ENCODE peak calls at places on chromosome X, in four cellular contexts. S is CD8-positive, alpha-beta T cell; H is AG04450; U is fibroblast of lung. K is an unnamed sample.

GRCh38 chrX:136147320-136147901 is at the start of gene FHL1:
- DNase-seq in S (peak), H (no peak), U (peak), K (peak)

GRCh38 chrX:147850875-147851274 is 60.8 kb upstream of the FMR1 start:
- DNase-seq in S (no peak), H (no peak), U (no peak), K (no peak)

GRCh38 chrX:15579778-15580747 is 20.7 kb downstream of the ACE2 start:
- DNase-seq in S (no peak), H (no peak), U (peak), K (no peak)

GRCh38 chrX:63434665-63435064 is 83.5 kb upstream of the SPIN4 start:
- DNase-seq in S (no peak), H (no peak), U (peak), K (no peak)

GRCh38 chrX:38768079-38768478 is 33.2 kb upstream of the MID1IP1 start:
- DNase-seq in S (peak), H (peak), U (peak), K (no peak)

GRCh38 chrX:69317721-69318120 is 152.5 kb upstream of the PJA1 start:
- DNase-seq in S (no peak), H (no peak), U (no peak), K (peak)

GRCh38 chrX:112642349-112642748 is 37.4 kb downstream of the LHFPL1 start:
- DNase-seq in S (peak), H (peak), U (peak), K (no peak)

GRCh38 chrX:137031517-137032377 is 2.0 kb downstream of the GPR101 start:
- DNase-seq in S (peak), H (no peak), U (peak), K (no peak)

GRCh38 chrX:136819026-136819425 is 38.3 kb upstream of the ARHGEF6 start:
- DNase-seq in S (no peak), H (no peak), U (no peak), K (no peak)

GRCh38 chrX:34300871-34301270 is 168.8 kb upstream of the FAM47A start:
- DNase-seq in S (no peak), H (peak), U (peak), K (no peak)

GRCh38 chrX:40531056-40531826 is 49.5 kb upstream of the ATP6AP2 start:
- DNase-seq in S (no peak), H (no peak), U (no peak), K (no peak)

GRCh38 chrX:8190341-8190830 is 19.3 kb upstream of the VCX2 start:
- DNase-seq in S (no peak), H (no peak), U (no peak), K (no peak)

GRCh38 chrX:8404443-8404842 is 60.2 kb upstream of the VCX3B start:
- DNase-seq in S (no peak), H (no peak), U (peak), K (no peak)

GRCh38 chrX:23901065-23901464 is 6.7 kb downstream of the APOO start:
- DNase-seq in S (no peak), H (peak), U (peak), K (no peak)
- H3K27ac ChIP-seq in S (no peak), H (peak), U (no peak), K (peak)

GRCh38 chrX:53114864-53115549 is 21.1 kb downstream of the KANTR start:
- DNase-seq in S (no peak), H (no peak), U (no peak), K (no peak)
- H3K27ac ChIP-seq in S (no peak), H (no peak), U (peak), K (no peak)

GRCh38 chrX:124194903-124195302 is 137.6 kb upstream of the TEX13D start:
- DNase-seq in S (no peak), H (no peak), U (no peak), K (no peak)
- H3K27ac ChIP-seq in S (no peak), H (no peak), U (no peak), K (peak)

GRCh38 chrX:20143111-20143510 is 1.5 kb upstream of the EIF1AX start:
- DNase-seq in S (no peak), H (no peak), U (no peak), K (no peak)
- H3K27ac ChIP-seq in S (no peak), H (no peak), U (no peak), K (no peak)

GRCh38 chrX:49111846-49112245 is 11.7 kb downstream of the GPKOW start:
- DNase-seq in S (no peak), H (no peak), U (no peak), K (no peak)
- H3K27ac ChIP-seq in S (no peak), H (no peak), U (no peak), K (no peak)

GRCh38 chrX:130080791-130081367 is 29.4 kb downstream of the ELF4 start:
- DNase-seq in S (no peak), H (no peak), U (no peak), K (no peak)
- H3K27ac ChIP-seq in S (no peak), H (no peak), U (no peak), K (no peak)